ENCODE peak calls at places on chromosomes 11 and 22, in four cellular contexts. S is IMR-90, U is mesenchymal stem cell, O is H9. Y is an unnamed sample.

GRCh38 chr11:113994077-113994954 is 19.4 kb downstream of the HTR3A start:
- DNase-seq in S (no peak), U (peak; percentile 8), O (peak; percentile 50), Y (peak; percentile 86)

GRCh38 chr11:122505304-122506006 is 150.1 kb upstream of the UBASH3B start:
- DNase-seq in S (peak; percentile 95), U (peak; percentile 89), O (peak; percentile 81), Y (peak; percentile 63)

GRCh38 chr22:42595434-42595833 is 19.2 kb downstream of the POLDIP3 start:
- DNase-seq in S (no peak), U (peak; percentile 85), O (no peak), Y (no peak)

GRCh38 chr11:100602716-100603115 is 84.4 kb upstream of the ARHGAP42 start:
- DNase-seq in S (no peak), U (no peak), O (no peak), Y (no peak)

GRCh38 chr11:48006301-48006992 is 26.1 kb downstream of the PTPRJ start:
- DNase-seq in S (peak; percentile 79), U (peak; percentile 45), O (no peak), Y (no peak)

GRCh38 chr11:60937144-60937527 is 12.9 kb downstream of the TMEM132A start:
- DNase-seq in S (no peak), U (no peak), O (no peak), Y (no peak)

GRCh38 chr11:73965076-73965763 is 14.4 kb downstream of the DNAJB13 start:
- DNase-seq in S (no peak), U (peak; percentile 19), O (no peak), Y (no peak)

GRCh38 chr11:44949160-44950035 is 1.3 kb downstream of the TP53I11 start:
- DNase-seq in S (peak; percentile 42), U (peak; percentile 73), O (peak; percentile 83), Y (no peak)

GRCh38 chr22:37310815-37311595 is 28.7 kb downstream of the CYTH4 start:
- DNase-seq in S (no peak), U (no peak), O (no peak), Y (no peak)

GRCh38 chr22:17741866-17742527 is 32.3 kb downstream of the BID start:
- DNase-seq in S (no peak), U (no peak), O (no peak), Y (no peak)

GRCh38 chr22:32850591-32851517 is 49.3 kb downstream of the TIMP3 start:
- DNase-seq in S (no peak), U (peak; percentile 32), O (no peak), Y (no peak)

GRCh38 chr22:43829904-43830851 is 18.1 kb upstream of the EFCAB6 start:
- DNase-seq in S (peak; percentile 54), U (no peak), O (no peak), Y (no peak)

GRCh38 chr11:115623021-115623451 is 118.8 kb upstream of the CADM1 start:
- DNase-seq in S (peak; percentile 100), U (peak; percentile 97), O (no peak), Y (no peak)

GRCh38 chr11:123063396-123064267 is 1.7 kb upstream of the HSPA8 start:
- DNase-seq in S (peak; percentile 59), U (peak; percentile 78), O (no peak), Y (no peak)

GRCh38 chr11:5938603-5938965 is 3.5 kb upstream of the OR56A3 start:
- DNase-seq in S (no peak), U (no peak), O (no peak), Y (no peak)

GRCh38 chr11:125514336-125515101 is 18.5 kb upstream of the FEZ1 start:
- DNase-seq in S (peak; percentile 46), U (peak; percentile 8), O (no peak), Y (no peak)

GRCh38 chr11:130208241-130209127 is 48.9 kb downstream of the ST14 start:
- DNase-seq in S (no peak), U (no peak), O (peak; percentile 24), Y (no peak)

GRCh38 chr11:100562102-100562501 is 125.0 kb upstream of the ARHGAP42 start:
- DNase-seq in S (peak; percentile 86), U (peak; percentile 78), O (no peak), Y (no peak)

GRCh38 chr11:108975641-108976071 is 310.8 kb downstream of the DDX10 start:
- DNase-seq in S (no peak), U (no peak), O (no peak), Y (no peak)

GRCh38 chr22:35346596-35347220 is 34.2 kb upstream of the HMOX1 start:
- DNase-seq in S (no peak), U (no peak), O (no peak), Y (no peak)
- H3K18ac ChIP-seq in S (no peak overlapping the region), U (no peak overlapping the region), O (no peak overlapping the region), Y (no peak overlapping the region)

DNA sequence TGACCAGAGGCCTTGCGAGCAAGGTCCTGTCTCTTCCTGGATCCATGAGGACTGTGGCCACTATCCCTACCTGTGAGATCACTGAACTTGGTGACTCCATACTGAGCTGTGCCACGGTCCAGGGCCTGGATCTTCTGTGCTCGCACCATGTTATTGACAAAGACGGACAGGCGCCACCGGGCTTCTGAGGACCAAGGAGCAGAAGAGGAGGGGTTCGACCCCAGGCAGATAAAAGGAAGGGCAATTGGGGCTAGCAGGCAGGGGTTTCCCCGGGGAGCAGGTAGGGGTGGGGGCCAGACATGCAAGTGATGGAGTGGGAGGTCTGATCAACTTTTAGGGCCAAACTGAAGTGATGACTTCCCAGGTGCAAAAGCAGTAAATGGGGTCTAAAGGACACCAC is 2.2 kb downstream of the CTSF start:
- DNase-seq in S (no peak), U (no peak), O (no peak), Y (no peak)
- H3K18ac ChIP-seq in S (no peak overlapping the region), U (no peak overlapping the region), O (no peak overlapping the region), Y (no peak overlapping the region)

DNA sequence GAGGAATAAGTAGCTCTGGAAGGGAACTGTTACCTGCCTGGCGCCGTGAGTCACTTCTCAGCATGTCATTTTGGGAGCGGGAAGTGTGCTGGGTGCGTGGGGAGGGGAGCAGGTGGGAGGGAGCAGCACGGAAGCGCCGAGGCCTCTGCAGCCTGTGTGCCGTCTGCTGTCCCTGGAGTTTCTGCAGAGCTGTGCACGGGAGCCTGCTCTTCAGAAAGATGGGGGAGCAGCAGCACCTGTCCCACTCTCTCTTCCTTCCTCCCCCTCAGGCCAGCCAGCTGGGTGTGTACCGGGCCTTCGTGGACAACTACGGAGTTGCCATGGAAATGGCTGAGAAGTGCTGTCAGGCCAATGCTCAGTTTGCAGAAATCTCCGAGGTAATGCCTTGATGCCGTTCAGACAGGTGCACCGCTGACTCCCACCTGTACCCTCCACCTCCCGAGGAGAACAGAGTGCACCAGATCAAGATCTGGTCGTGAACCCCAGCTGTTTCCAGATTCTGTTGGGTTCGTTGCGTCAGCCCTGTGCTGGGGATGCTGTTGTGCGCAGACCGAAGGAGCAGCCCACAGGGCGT is 87.9 kb downstream of the BCR start:
- DNase-seq in S (no peak), U (no peak), O (no peak), Y (no peak)
- H3K18ac ChIP-seq in S (no peak overlapping the region), U (no peak overlapping the region), O (no peak overlapping the region), Y (peak overlapping the region; percentile 29)

DNA sequence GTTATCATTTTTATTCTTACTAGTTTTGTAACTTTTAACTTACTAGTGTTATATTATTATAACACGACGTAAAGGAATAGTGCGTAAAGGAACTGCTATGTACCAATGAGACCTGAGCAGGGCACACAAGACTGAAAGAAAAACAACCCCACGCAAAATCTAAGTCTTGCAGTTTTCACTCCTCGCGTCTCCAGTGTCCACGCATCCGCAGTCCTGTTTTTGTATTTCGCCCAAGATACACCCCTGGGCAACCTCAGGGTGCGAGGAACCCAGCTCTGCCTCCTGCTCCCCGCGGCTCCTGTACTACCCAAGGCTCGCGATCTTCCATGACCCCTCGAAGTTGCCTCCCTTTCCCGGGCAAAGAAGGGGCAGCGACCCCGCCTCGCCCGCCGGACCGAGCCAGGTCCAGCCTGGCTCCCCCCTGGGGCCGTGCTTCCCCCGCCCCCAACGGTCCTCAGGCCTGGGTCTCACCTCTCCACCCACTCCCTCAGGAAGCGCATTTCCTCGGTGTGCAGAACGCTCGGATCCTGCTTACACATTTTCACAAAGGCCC is 403 bp downstream of the ST13 start:
- DNase-seq in S (peak; percentile 18), U (no peak), O (peak; percentile 46), Y (no peak)
- H3K18ac ChIP-seq in S (peak overlapping the region; percentile 8), U (peak overlapping the region; percentile 56), O (peak overlapping the region; percentile 71), Y (peak overlapping the region; percentile 71)

DNA sequence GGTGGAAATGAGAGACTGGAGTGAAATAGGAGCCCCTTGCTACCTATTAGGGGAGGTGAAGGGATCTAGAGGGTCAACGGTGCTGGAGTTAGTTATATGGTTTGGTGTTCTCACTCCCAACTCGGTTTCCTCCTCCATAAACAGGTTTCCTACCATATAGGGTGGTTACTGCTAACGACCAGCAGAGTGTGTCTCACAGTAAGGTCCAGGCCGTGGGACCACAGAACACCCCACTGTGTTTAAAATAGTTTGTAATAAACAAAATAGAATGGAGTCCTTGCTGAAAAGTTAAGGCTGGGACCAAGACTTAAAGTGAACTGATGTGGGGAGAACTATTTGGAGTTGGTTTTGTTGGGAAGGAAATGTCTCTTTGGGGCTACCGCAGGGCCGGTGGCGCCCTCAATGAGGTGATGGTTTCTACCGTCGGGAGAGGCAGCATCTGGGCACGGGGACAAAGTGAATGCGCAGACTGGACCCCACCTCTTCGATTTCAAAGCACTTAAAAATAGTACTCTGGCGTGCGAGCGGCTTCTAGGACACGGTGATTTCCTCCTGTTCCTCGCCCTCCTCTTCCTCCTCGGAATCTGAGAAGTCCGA is 4.5 kb downstream of the DBX1 start:
- DNase-seq in S (no peak), U (no peak), O (peak; percentile 51), Y (no peak)
- H3K18ac ChIP-seq in S (no peak overlapping the region), U (no peak overlapping the region), O (no peak overlapping the region), Y (peak overlapping the region; percentile 38)

DNA sequence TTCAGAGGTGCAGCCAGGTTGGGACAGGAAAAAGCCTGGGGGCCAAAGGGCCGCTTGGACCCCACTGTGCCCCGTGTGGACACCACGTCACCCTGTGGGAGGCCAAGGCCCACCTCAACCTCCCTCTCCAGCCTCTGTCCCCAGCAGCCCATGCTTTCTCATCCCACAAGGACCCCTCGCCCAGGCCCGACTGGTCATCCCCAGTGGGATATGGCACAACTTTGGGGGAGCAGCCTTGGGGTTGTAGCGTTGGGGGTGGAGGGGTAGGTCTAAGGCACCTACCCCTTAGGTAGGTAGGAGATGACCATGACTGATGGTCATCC is 44.0 kb downstream of the IGF2 start:
- DNase-seq in S (no peak), U (no peak), O (no peak), Y (no peak)
- H3K18ac ChIP-seq in S (peak overlapping the region; percentile 92), U (no peak overlapping the region), O (no peak overlapping the region), Y (no peak overlapping the region)

GRCh38 chr11:134751161-134751560 is 339.1 kb upstream of the B3GAT1 start:
- DNase-seq in S (no peak), U (no peak), O (no peak), Y (no peak)

GRCh38 chr11:134746609-134747008 is 334.6 kb upstream of the B3GAT1 start:
- DNase-seq in S (no peak), U (no peak), O (no peak), Y (no peak)

GRCh38 chr11:134750619-134751018 is 338.6 kb upstream of the B3GAT1 start:
- DNase-seq in S (no peak), U (no peak), O (no peak), Y (no peak)

GRCh38 chr11:134751825-134752224 is 339.8 kb upstream of the B3GAT1 start:
- DNase-seq in S (no peak), U (no peak), O (no peak), Y (no peak)

GRCh38 chr11:134749040-134749586 is 337.1 kb upstream of the B3GAT1 start:
- DNase-seq in S (no peak), U (no peak), O (peak; percentile 24), Y (no peak)
- H3K18ac ChIP-seq in S (no peak overlapping the region), U (no peak overlapping the region), O (no peak overlapping the region), Y (no peak overlapping the region)